ENCODE peak calls at places on chromosomes 4 and X, in ten cellular contexts. T, X, F, P, V, Y, D, I, Z and L are unnamed samples.

GRCh38 chr4:155515444-155515843 is 138.7 kb upstream of the MAP9 start:
- DNase-seq in T (no peak), X (no peak), F (no peak), P (no peak), V (no peak), Y (no peak), D (no peak), I (no peak), Z (no peak), L (no peak)

GRCh38 chrX:72532371-72532770 is 40.3 kb downstream of the HDAC8 start:
- DNase-seq in T (no peak), X (no peak), F (no peak), P (no peak), V (no peak), Y (peak), D (no peak), I (no peak), Z (no peak), L (no peak)

GRCh38 chrX:19121898-19122640 is at the start of gene ADGRG2:
- DNase-seq in T (no peak), X (no peak), F (no peak), P (peak), V (no peak), Y (peak), D (no peak), I (no peak), Z (peak), L (peak)

GRCh38 chr4:125994430-125994829 is 679.7 kb downstream of the FAT4 start:
- DNase-seq in T (no peak), X (no peak), F (no peak), P (no peak), V (no peak), Y (no peak), D (no peak), I (no peak), Z (no peak), L (no peak)

GRCh38 chrX:39475372-39475771 is 622.4 kb downstream of the BCOR start:
- DNase-seq in T (no peak), X (no peak), F (no peak), P (no peak), V (no peak), Y (no peak), D (no peak), I (no peak), Z (no peak), L (no peak)

GRCh38 chr4:113293043-113293560 is 243.6 kb downstream of the ANK2 start:
- DNase-seq in T (no peak), X (peak), F (no peak), P (no peak), V (no peak), Y (peak), D (peak), I (no peak), Z (no peak), L (no peak)

GRCh38 chr4:146959692-146960091 is 14.0 kb upstream of the TTC29 start:
- DNase-seq in T (no peak), X (no peak), F (no peak), P (no peak), V (no peak), Y (no peak), D (no peak), I (no peak), Z (no peak), L (no peak)

GRCh38 chr4:2715426-2715825 is 40.7 kb downstream of the TNIP2 start:
- DNase-seq in T (no peak), X (no peak), F (no peak), P (no peak), V (no peak), Y (no peak), D (peak), I (no peak), Z (no peak), L (no peak)

GRCh38 chrX:149950681-149951080 is 12.4 kb upstream of the EOLA2 start:
- DNase-seq in T (no peak), X (peak), F (no peak), P (peak), V (peak), Y (peak), D (no peak), I (peak), Z (peak), L (no peak)

GRCh38 chrX:74251006-74251930 is 52.7 kb upstream of the ZCCHC13 start:
- DNase-seq in T (no peak), X (peak), F (no peak), P (peak), V (peak), Y (peak), D (no peak), I (no peak), Z (peak), L (no peak)

GRCh38 chr4:94451051-94451404 is 714 bp upstream of the PDLIM5 start:
- DNase-seq in T (no peak), X (no peak), F (no peak), P (no peak), V (no peak), Y (peak), D (no peak), I (no peak), Z (no peak), L (no peak)

GRCh38 chr4:15955670-15956069 is 7.3 kb downstream of the FGFBP2 start:
- DNase-seq in T (no peak), X (no peak), F (no peak), P (peak), V (no peak), Y (peak), D (no peak), I (peak), Z (peak), L (no peak)

GRCh38 chr4:165331316-165331715 is 3.8 kb downstream of the MSMO1 start:
- DNase-seq in T (no peak), X (no peak), F (no peak), P (no peak), V (no peak), Y (no peak), D (no peak), I (no peak), Z (no peak), L (no peak)

GRCh38 chrX:69503835-69504625 is at the start of gene NALF2:
- DNase-seq in T (peak), X (no peak), F (no peak), P (peak), V (no peak), Y (peak), D (peak), I (peak), Z (peak), L (peak)

GRCh38 chr4:165016971-165017370 is 14.8 kb upstream of the TRIM60 start:
- DNase-seq in T (no peak), X (no peak), F (no peak), P (peak), V (no peak), Y (peak), D (no peak), I (no peak), Z (no peak), L (peak)

GRCh38 chr4:153603258-153603657 is 80.8 kb upstream of the TLR2 start:
- DNase-seq in T (no peak), X (no peak), F (no peak), P (no peak), V (no peak), Y (no peak), D (no peak), I (no peak), Z (no peak), L (no peak)

GRCh38 chrX:13464599-13465275 is 104.7 kb upstream of the EGFL6 start:
- DNase-seq in T (no peak), X (no peak), F (no peak), P (no peak), V (no peak), Y (peak), D (no peak), I (no peak), Z (no peak), L (no peak)

GRCh38 chr4:121138014-121138413 is 26.1 kb downstream of the TNIP3 start:
- DNase-seq in T (no peak), X (no peak), F (no peak), P (no peak), V (no peak), Y (no peak), D (no peak), I (no peak), Z (no peak), L (no peak)

GRCh38 chrX:50100188-50100587 is 100.6 kb downstream of the AKAP4 start:
- DNase-seq in T (no peak), X (no peak), F (no peak), P (peak), V (no peak), Y (no peak), D (no peak), I (no peak), Z (peak), L (peak)

GRCh38 chr4:42871685-42872271 is 20.7 kb upstream of the GRXCR1 start:
- DNase-seq in T (no peak), X (no peak), F (no peak), P (no peak), V (no peak), Y (no peak), D (no peak), I (no peak), Z (no peak), L (no peak)

GRCh38 chrX:121802881-121803412 is 755.5 kb downstream of the GLUD2 start:
- DNase-seq in T (no peak), X (no peak), F (no peak), P (no peak), V (no peak), Y (no peak), D (no peak), I (no peak), Z (no peak), L (no peak)

GRCh38 chr4:70704333-70705145 is 16.2 kb downstream of the UTP3 start:
- DNase-seq in T (peak), X (no peak), F (peak), P (peak), V (peak), Y (peak), D (peak), I (peak), Z (peak), L (peak)

GRCh38 chrX:40245411-40246140 is 147.8 kb upstream of the BCOR start:
- DNase-seq in T (no peak), X (no peak), F (no peak), P (no peak), V (no peak), Y (peak), D (no peak), I (no peak), Z (no peak), L (no peak)

GRCh38 chr4:10063544-10064300 is 42.4 kb upstream of the SLC2A9 start:
- DNase-seq in T (peak), X (peak), F (peak), P (peak), V (peak), Y (peak), D (peak), I (no peak), Z (peak), L (peak)
- TF ChIP-seq CTCF in T (no peak), X (peak), F (peak), P (peak), V (peak), Y (peak), D (peak), I (no peak), Z (no peak), L (no peak)

GRCh38 chr4:185644408-185644807 is 109.1 kb upstream of the PDLIM3 start:
- DNase-seq in T (no peak), X (no peak), F (no peak), P (no peak), V (no peak), Y (no peak), D (no peak), I (no peak), Z (no peak), L (no peak)

GRCh38 chr4:185642907-185643306 is 107.6 kb upstream of the PDLIM3 start:
- DNase-seq in T (no peak), X (no peak), F (no peak), P (no peak), V (no peak), Y (no peak), D (no peak), I (no peak), Z (no peak), L (no peak)

GRCh38 chr4:185638548-185639301 is 103.4 kb upstream of the PDLIM3 start:
- DNase-seq in T (no peak), X (no peak), F (no peak), P (no peak), V (no peak), Y (peak), D (no peak), I (no peak), Z (no peak), L (no peak)

GRCh38 chr4:185638093-185638492 is 102.8 kb upstream of the PDLIM3 start:
- DNase-seq in T (no peak), X (no peak), F (no peak), P (no peak), V (no peak), Y (no peak), D (no peak), I (no peak), Z (no peak), L (no peak)

GRCh38 chr4:185640809-185641675 is 105.7 kb upstream of the PDLIM3 start:
- DNase-seq in T (no peak), X (peak), F (no peak), P (peak), V (peak), Y (peak), D (no peak), I (peak), Z (no peak), L (no peak)
- TF ChIP-seq CTCF in T (peak), X (peak), F (no peak), P (peak), V (no peak), Y (peak), D (peak), I (peak), Z (no peak), L (peak)

DNA sequence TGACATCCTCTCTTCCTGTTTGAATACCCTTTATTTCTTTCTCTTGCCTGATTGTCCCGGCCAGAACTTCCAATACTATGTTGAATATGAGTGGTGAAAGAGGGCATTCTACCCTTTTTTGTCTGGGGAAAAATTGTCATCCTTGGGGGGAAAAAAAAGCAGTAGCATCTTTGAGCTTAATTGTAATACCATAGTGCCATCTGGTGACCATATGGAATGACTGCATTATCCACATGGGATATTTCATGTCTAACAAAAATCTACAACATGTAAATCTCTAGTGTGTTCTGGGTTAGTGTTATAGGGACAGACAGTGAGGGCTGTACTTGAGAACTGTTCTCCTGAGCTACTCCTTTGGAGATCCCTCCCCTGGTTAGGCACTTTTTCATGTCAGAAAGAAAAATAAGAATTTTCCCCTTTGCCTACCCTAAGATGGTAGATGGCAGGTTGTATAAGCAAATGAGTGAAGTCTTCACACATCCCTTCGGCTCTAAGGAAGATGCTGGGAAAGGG is 26.0 kb downstream of the CAPN6 start:
- DNase-seq in T (no peak), X (no peak), F (no peak), P (peak), V (no peak), Y (peak), D (no peak), I (peak), Z (no peak), L (no peak)
- TF ChIP-seq CTCF in T (peak), X (peak), F (no peak), P (peak), V (peak), Y (peak), D (no peak), I (peak), Z (no peak), L (no peak)

GRCh38 chr4:74374561-74375327 is 9.8 kb downstream of the EREG start:
- DNase-seq in T (no peak), X (no peak), F (peak), P (peak), V (peak), Y (peak), D (peak), I (no peak), Z (peak), L (no peak)

GRCh38 chr4:74375824-74376426 is 11.0 kb downstream of the EREG start:
- DNase-seq in T (no peak), X (no peak), F (no peak), P (no peak), V (no peak), Y (no peak), D (no peak), I (no peak), Z (no peak), L (no peak)

GRCh38 chr4:74377714-74378113 is 12.8 kb downstream of the EREG start:
- DNase-seq in T (no peak), X (no peak), F (no peak), P (no peak), V (no peak), Y (peak), D (no peak), I (no peak), Z (no peak), L (no peak)

GRCh38 chr4:74378573-74378972 is 13.6 kb downstream of the EREG start:
- DNase-seq in T (no peak), X (no peak), F (no peak), P (no peak), V (no peak), Y (peak), D (no peak), I (no peak), Z (no peak), L (no peak)

GRCh38 chr4:74376888-74377483 is 12.0 kb downstream of the EREG start:
- DNase-seq in T (no peak), X (no peak), F (no peak), P (peak), V (peak), Y (peak), D (no peak), I (peak), Z (no peak), L (no peak)
- TF ChIP-seq CTCF in T (peak), X (peak), F (no peak), P (peak), V (no peak), Y (peak), D (peak), I (peak), Z (no peak), L (peak)

GRCh38 chr4:172776203-172776896 is 392.3 kb upstream of the GALNT7 start:
- DNase-seq in T (no peak), X (no peak), F (no peak), P (no peak), V (no peak), Y (no peak), D (no peak), I (no peak), Z (no peak), L (no peak)

GRCh38 chr4:172770787-172771186 is 397.8 kb upstream of the GALNT7 start:
- DNase-seq in T (no peak), X (no peak), F (no peak), P (no peak), V (no peak), Y (no peak), D (no peak), I (no peak), Z (no peak), L (no peak)

GRCh38 chr4:172772781-172773180 is 395.8 kb upstream of the GALNT7 start:
- DNase-seq in T (no peak), X (no peak), F (no peak), P (no peak), V (no peak), Y (no peak), D (no peak), I (no peak), Z (no peak), L (no peak)
- TF ChIP-seq CTCF in T (no peak), X (no peak), F (no peak), P (no peak), V (no peak), Y (no peak), D (no peak), I (no peak), Z (no peak), L (no peak)

DNA sequence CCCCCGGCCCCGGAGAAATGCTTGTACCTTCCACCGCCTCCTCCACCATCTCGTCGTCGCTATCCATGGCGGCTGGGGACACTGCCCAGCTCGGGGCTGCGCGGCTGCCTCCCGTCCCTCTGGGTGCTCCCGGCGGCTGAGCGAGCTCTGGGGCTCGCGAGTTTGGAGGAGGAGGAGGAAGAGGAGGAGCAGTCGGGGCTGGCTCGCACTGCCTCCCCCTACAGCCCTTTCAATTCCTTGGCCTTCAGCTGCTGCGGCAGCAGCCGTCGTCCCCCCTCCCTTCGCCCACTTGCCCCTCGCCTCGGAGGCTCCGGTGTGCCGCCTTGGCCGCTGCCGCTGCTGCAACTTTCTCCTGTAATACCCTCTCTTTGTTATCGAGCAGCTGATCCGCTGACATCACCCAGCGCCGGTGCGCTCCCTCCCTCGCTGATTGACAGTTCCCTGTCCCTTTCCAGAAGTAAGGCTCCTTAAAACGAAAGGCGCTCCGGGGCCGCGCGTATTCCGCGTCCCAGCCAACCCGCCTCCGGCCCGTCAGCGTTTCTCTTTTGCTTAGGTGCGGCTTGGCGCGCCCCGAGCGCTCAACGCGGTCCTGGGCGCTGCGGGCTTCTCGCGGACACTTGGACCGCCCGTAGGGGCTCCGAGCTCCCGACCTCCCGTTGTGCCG is at the start of gene SETD7:
- DNase-seq in T (peak), X (no peak), F (peak), P (peak), V (peak), Y (peak), D (peak), I (peak), Z (peak), L (peak)
- TF ChIP-seq CTCF in T (no peak), X (no peak), F (no peak), P (no peak), V (no peak), Y (peak), D (no peak), I (no peak), Z (no peak), L (no peak)

DNA sequence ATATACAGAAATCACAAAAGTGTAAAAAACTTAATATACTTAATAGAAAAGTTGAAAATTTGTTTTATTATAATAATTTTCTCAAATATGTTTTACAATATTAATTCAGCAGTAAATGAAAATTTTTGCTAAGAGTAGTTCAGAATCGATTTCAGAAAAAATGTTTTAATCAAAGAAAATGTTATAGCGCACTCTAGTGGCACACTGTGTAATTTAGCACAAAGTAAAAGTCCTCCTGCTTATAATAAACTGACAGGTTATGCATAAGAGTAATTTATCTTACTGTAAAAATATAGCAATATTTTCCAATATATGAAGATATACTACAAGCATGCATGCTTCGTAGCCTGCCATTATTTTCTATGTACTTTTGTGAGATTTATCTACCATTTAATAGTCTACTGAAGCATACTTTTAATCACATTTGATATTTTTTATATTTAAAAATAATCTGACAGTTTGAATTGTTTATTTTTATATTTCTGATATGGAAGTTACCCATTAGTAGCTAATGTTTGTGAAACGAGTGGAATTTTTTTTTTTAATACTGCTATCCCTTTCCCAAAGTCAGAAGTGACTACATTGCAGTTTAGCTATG is 217.9 kb upstream of the KLHL4 start:
- DNase-seq in T (no peak), X (no peak), F (no peak), P (peak), V (no peak), Y (peak), D (no peak), I (peak), Z (peak), L (no peak)
- TF ChIP-seq CTCF in T (peak), X (peak), F (peak), P (peak), V (peak), Y (peak), D (no peak), I (peak), Z (no peak), L (peak)